ENCODE peak calls at places on chromosome 20, in six cellular contexts. V is caudate nucleus; W is psoas muscle; C is effector CD4-positive, alpha-beta T cell; M is EL; R is ovary. Y is an unnamed sample.
A peak's percentile ranks its signal among the peaks of the same experiment; 100 is the strongest.

GRCh38 chr20:33172781-33173180 is 4.8 kb downstream of the BPIFA2 start:
- DNase-seq in V (no peak), W (no peak), C (no peak), M (no peak), R (no peak), Y (no peak)

GRCh38 chr20:32297439-32297838 is 20.0 kb downstream of the KIF3B start:
- DNase-seq in V (no peak), W (no peak), C (no peak), M (no peak), R (no peak), Y (no peak)

GRCh38 chr20:14259691-14260090 is 77.7 kb downstream of the FLRT3 start:
- DNase-seq in V (no peak), W (no peak), C (no peak), M (no peak), R (no peak), Y (no peak)

GRCh38 chr20:19890358-19891117 is 126.6 kb upstream of the NAA20 start:
- DNase-seq in V (no peak), W (no peak), C (no peak), M (no peak), R (no peak), Y (no peak)

GRCh38 chr20:58880441-58880840 is 27.9 kb downstream of the GNAS start:
- DNase-seq in V (no peak), W (no peak), C (no peak), M (no peak), R (no peak), Y (no peak)

GRCh38 chr20:23179766-23180403 is 93.8 kb upstream of the CD93 start:
- DNase-seq in V (no peak), W (peak; percentile 53), C (no peak), M (no peak), R (no peak), Y (no peak)

GRCh38 chr20:49394264-49394663 is 88.2 kb downstream of the KCNB1 start:
- DNase-seq in V (no peak), W (peak; percentile 62), C (no peak), M (peak; percentile 55), R (no peak), Y (no peak)

GRCh38 chr20:36967636-36968035 is 16.1 kb upstream of the SAMHD1 start:
- DNase-seq in V (no peak), W (no peak), C (no peak), M (no peak), R (no peak), Y (no peak)